ENCODE peak calls at places on chromosomes 3 and 15, in seven cellular contexts. W is GM12878, J is esophagus squamous epithelium, X is GM23248, O is adrenal gland, E is hepatocyte, I is body of pancreas. K is an unnamed sample. For H3K27me3 and H3K4me1, the result is how much of the 10 kb centered on the place peaks cover.

GRCh38 chr3:47283193-47283537 is 421 bp downstream of the KLHL18 start:
- DNase-seq in W (no peak), J (no peak), X (peak), O (no peak), E (no peak), I (peak), K (no peak)

GRCh38 chr15:93974804-93975481 is 256.4 kb upstream of the MCTP2 start:
- DNase-seq in W (no peak), J (no peak), X (peak), O (no peak), E (peak), I (peak), K (peak)

GRCh38 chr15:88636039-88636438 is 2.8 kb upstream of the ISG20 start:
- DNase-seq in W (no peak), J (no peak), X (no peak), O (peak), E (peak), I (peak), K (no peak)

GRCh38 chr3:108946292-108947290 is 7.1 kb downstream of the GUCA1C start:
- DNase-seq in W (no peak), J (no peak), X (peak), O (no peak), E (no peak), I (no peak), K (no peak)

GRCh38 chr15:80480171-80480811 is 76.1 kb downstream of the ARNT2 start:
- DNase-seq in W (no peak), J (no peak), X (peak), O (peak), E (no peak), I (no peak), K (no peak)

GRCh38 chr15:66459818-66460615 is 37.5 kb downstream of the SNAPC5 start:
- DNase-seq in W (no peak), J (no peak), X (peak), O (no peak), E (no peak), I (no peak), K (no peak)

GRCh38 chr3:112351823-112352222 is 18.9 kb downstream of the CD200 start:
- DNase-seq in W (no peak), J (no peak), X (no peak), O (no peak), E (no peak), I (no peak), K (no peak)

GRCh38 chr3:195075941-195076875 is 194.8 kb downstream of the XXYLT1 start:
- DNase-seq in W (no peak), J (no peak), X (peak), O (peak), E (no peak), I (no peak), K (no peak)

GRCh38 chr3:54578417-54578816 is 349.4 kb downstream of the LRTM1 start:
- DNase-seq in W (no peak), J (no peak), X (peak), O (no peak), E (peak), I (no peak), K (no peak)

GRCh38 chr3:187941848-187942194 is 196.6 kb upstream of the BCL6 start:
- DNase-seq in W (no peak), J (no peak), X (no peak), O (no peak), E (no peak), I (no peak), K (no peak)

GRCh38 chr3:187945374-187945773 is 200.1 kb upstream of the BCL6 start:
- DNase-seq in W (no peak), J (no peak), X (no peak), O (no peak), E (no peak), I (no peak), K (no peak)

GRCh38 chr3:187944391-187945179 is 199.3 kb upstream of the BCL6 start:
- DNase-seq in W (no peak), J (no peak), X (no peak), O (no peak), E (no peak), I (no peak), K (no peak)

GRCh38 chr3:187942658-187943241 is 197.5 kb upstream of the BCL6 start:
- DNase-seq in W (no peak), J (no peak), X (no peak), O (no peak), E (no peak), I (no peak), K (no peak)

GRCh38 chr3:187943677-187944390 is 198.6 kb upstream of the BCL6 start:
- DNase-seq in W (no peak), J (no peak), X (peak), O (no peak), E (peak), I (no peak), K (no peak)
- H3K27me3 ChIP-seq in W (under half), J (under half), X (under half), O (under half), E (under half), I (under half), K (under half)

DNA sequence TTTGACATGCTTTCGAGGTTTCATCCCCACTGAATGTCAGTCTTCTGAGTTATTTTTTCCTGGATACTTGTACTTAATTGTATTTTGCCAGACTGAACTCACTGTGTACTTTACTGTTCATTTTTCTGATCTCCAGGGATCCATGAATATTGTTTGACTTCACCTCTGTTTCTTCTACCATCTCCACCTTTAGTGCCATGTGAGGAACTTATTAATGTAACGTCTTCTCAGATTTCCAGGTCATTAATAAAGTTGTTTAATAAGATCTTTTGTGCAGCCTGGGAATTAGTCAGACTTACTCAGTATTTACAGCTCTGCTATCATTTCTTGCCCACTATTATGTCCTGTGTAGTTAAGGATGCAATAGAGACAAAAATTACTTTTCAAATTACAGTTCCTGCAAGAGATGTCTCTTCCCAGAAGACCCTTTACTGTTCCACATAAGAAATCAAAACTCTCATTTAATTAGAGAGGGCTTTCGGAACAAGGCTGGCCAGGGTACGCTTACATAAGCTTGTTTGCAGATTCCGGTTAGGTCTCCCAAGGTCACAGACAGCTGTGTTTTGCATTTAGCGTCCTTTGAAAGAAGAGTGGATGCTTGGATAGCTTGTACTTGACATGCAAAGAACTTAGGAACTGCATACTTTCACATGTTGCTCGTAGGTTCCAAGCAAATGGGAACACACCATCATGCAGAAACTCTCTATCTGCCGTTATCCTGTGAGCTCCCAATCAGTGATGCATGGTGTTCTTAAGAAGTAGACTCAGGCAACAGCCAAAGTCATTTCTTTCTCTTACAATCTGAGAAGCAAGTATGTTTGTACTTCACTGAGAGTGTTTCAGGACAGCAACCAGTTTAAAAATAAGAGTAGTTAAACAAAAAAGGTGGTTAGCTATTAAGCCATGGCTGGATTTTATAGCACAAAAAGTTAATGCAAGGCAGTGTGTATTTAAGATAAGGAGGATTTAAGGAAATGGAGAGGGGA is 37.5 kb downstream of the FILIP1L start:
- DNase-seq in W (no peak), J (no peak), X (no peak), O (peak), E (peak), I (no peak), K (no peak)
- H3K4me1 ChIP-seq in W (under half), J (under half), X (under half), O (under half), E (half or more), I (under half), K (under half)

DNA sequence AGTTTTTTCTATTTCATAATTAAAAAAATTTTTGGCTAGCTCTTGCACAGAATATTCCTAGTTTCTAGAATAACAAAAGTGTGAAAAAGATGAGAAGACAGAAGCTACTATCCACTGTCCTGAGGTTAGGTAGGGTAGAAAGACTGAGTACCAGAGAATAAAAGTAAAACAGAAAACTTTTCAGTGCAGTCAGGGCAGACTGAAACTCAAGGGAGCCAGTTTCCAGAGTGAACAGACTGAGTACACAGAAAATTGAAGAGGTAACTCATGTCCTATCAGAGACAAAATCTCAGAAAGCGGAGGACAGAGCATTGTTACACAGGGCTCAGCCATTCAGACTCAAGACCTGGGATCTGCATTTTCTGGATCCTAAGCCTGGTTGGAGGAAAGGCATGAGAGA is 8.8 kb upstream of the FBXO40 start:
- DNase-seq in W (no peak), J (no peak), X (no peak), O (no peak), E (no peak), I (no peak), K (no peak)
- H3K27me3 ChIP-seq in W (under half), J (under half), X (under half), O (under half), E (under half), I (under half), K (under half)

GRCh38 chr15:60555814-60556213 is 76.9 kb upstream of the ICE2 start:
- DNase-seq in W (no peak), J (no peak), X (no peak), O (no peak), E (no peak), I (no peak), K (no peak)
- H3K4me1 ChIP-seq in W (under half), J (half or more), X (under half), O (half or more), E (under half), I (under half), K (under half)

DNA sequence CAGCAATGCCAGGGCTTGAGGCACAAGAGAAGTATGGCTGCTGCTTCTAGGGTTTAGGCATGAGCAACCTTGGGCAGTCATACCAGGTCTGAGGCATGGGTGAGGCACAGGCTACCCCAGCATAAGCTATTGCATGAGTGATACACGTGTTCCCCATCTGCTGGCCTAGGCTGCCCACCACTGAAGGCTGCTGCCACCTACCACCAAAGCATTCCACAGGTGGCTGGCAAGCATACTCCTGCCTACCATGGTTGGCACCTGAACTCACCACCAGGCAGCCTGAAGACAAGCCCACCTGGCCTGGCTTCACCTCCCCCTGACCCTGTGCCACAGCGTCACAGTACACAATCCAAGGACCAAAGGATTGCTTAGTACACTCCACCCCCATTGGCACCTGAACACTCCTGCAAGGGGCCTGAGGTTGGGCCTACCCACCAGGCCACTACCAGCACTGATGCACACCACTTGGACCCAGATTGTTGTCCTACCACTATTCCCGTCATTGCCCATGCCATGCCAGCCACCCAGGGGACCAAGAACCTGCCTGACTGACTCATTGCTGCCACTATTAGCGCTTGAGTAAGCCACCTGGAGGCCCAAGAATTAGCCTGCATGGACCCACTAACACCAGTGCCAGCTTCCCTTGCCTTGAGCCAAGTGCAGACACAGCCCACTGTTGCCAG is 115.7 kb downstream of the STT3B start:
- DNase-seq in W (no peak), J (no peak), X (no peak), O (no peak), E (no peak), I (no peak), K (no peak)
- H3K27me3 ChIP-seq in W (under half), J (under half), X (under half), O (under half), E (under half), I (under half), K (under half)

K was measured in uterus.